ENCODE peak calls at places on chromosomes 7 and 10, in ten cellular contexts. T, F, B, X, Z, S, E, Y, I and R are unnamed samples.

GRCh38 chr10:11225935-11226334 is 208.3 kb downstream of the CELF2 start:
- DNase-seq in T (no peak), Z (no peak), X (peak), F (no peak), E (no peak), S (no peak), Y (no peak), I (no peak), B (no peak), R (no peak)

GRCh38 chr7:149369497-149369896 is 91.4 kb downstream of the ZNF777 start:
- DNase-seq in S (no peak), X (no peak), F (no peak), T (no peak), Y (no peak), E (no peak), I (no peak), Z (no peak), B (no peak), R (no peak)

GRCh38 chr7:54946764-54947163 is 72.1 kb upstream of the EGFR start:
- DNase-seq in X (no peak), F (no peak), T (no peak), S (no peak), Z (no peak), I (no peak), Y (no peak), E (no peak), B (no peak), R (no peak)

GRCh38 chr10:29539398-29539797 is 95.4 kb downstream of the SVIL start:
- DNase-seq in T (no peak), Y (no peak), X (no peak), F (no peak), S (no peak), Z (no peak), E (no peak), I (no peak), B (no peak), R (no peak)

GRCh38 chr10:5618829-5619228 is 47.6 kb downstream of the ASB13 start:
- DNase-seq in F (peak), Z (no peak), X (no peak), T (no peak), I (peak), Y (no peak), S (no peak), B (peak), E (no peak), R (no peak)

GRCh38 chr7:110601710-110602109 is 489.2 kb upstream of the LRRN3 start:
- DNase-seq in I (no peak), Z (no peak), B (no peak), S (no peak), F (no peak), E (no peak), X (no peak), T (no peak), Y (no peak), R (no peak)

GRCh38 chr7:134669388-134669787 is 22.7 kb downstream of the BPGM start:
- DNase-seq in I (no peak), B (no peak), T (no peak), Y (no peak), S (no peak), E (no peak), F (no peak), Z (no peak), X (no peak), R (no peak)

GRCh38 chr7:148662646-148663045 is 36.1 kb upstream of the CUL1 start:
- DNase-seq in T (no peak), S (no peak), Z (no peak), E (no peak), I (no peak), X (no peak), F (peak), B (no peak), Y (peak), R (no peak)

GRCh38 chr7:130148561-130148960 is 56.6 kb downstream of the TMEM209 start:
- DNase-seq in S (no peak), F (no peak), E (no peak), I (no peak), Z (no peak), B (peak), Y (no peak), X (no peak), T (no peak), R (no peak)

GRCh38 chr10:35639021-35639521 is 3.0 kb downstream of the FZD8 start:
- DNase-seq in X (no peak), Z (no peak), E (no peak), Y (no peak), I (no peak), T (no peak), B (no peak), F (no peak), S (no peak), R (peak)

GRCh38 chr10:132592790-132593788 is 55.5 kb downstream of the INPP5A start:
- DNase-seq in I (no peak), Z (no peak), B (no peak), Y (no peak), E (no peak), T (no peak), X (no peak), S (peak), F (no peak), R (no peak)

GRCh38 chr10:126061526-126061925 is 165.2 kb downstream of the FANK1 start:
- DNase-seq in E (no peak), F (no peak), Y (no peak), I (no peak), X (no peak), Z (no peak), S (no peak), B (no peak), T (no peak), R (no peak)

GRCh38 chr7:29287366-29287765 is 92.8 kb downstream of the CHN2 start:
- DNase-seq in I (peak), S (peak), T (no peak), B (peak), Y (peak), X (no peak), E (peak), Z (no peak), F (peak), R (no peak)

GRCh38 chr7:467393-467828 is 52.2 kb downstream of the PDGFA start:
- DNase-seq in S (no peak), E (no peak), I (no peak), B (no peak), Y (no peak), Z (no peak), X (no peak), T (no peak), F (no peak), R (no peak)

GRCh38 chr10:114724295-114724694 is 66.2 kb upstream of the ABLIM1 start:
- DNase-seq in F (no peak), E (no peak), I (no peak), S (no peak), X (no peak), B (no peak), T (no peak), Z (no peak), Y (no peak), R (no peak)

GRCh38 chr10:104209575-104210198 is 22.5 kb downstream of the CFAP43 start:
- DNase-seq in Y (peak), B (peak), E (no peak), S (peak), T (no peak), I (peak), Z (no peak), F (peak), X (peak), R (peak)

GRCh38 chr7:12220321-12221046 is 9.4 kb downstream of the TMEM106B start:
- DNase-seq in F (peak), B (no peak), E (no peak), I (no peak), Z (no peak), Y (no peak), X (no peak), T (no peak), S (no peak), R (no peak)